ENCODE peak calls at places on chromosomes 11 and 22, in four cellular contexts. One of them, this sample, is unnamed.

GRCh38 chr11:134750619-134751018 is 338.6 kb upstream of the B3GAT1 start:
- DNase-seq in activated CD4-positive, alpha-beta T cell treated with anti-CD3 and anti-CD28 coated beads, Interleukin-2, amount 50 U/mL, for 1 hour: no peak
- DNase-seq in activated CD4-positive, CD25-positive, alpha-beta regulatory T cell: no peak
- DNase-seq in stimulated activated CD4-positive, alpha-beta T cell treated with anti-CD3 and anti-CD28 coated beads, Interleukin-15, amount 100 ng/mL, for 24 hours: no peak
- DNase-seq in this sample: no peak

GRCh38 chr22:28247114-28247513 is 328.1 kb upstream of the PITPNB start:
- DNase-seq in activated CD4-positive, alpha-beta T cell treated with anti-CD3 and anti-CD28 coated beads, Interleukin-2, amount 50 U/mL, for 1 hour: no peak
- DNase-seq in activated CD4-positive, CD25-positive, alpha-beta regulatory T cell: no peak
- DNase-seq in stimulated activated CD4-positive, alpha-beta T cell treated with anti-CD3 and anti-CD28 coated beads, Interleukin-15, amount 100 ng/mL, for 24 hours: no peak
- DNase-seq in this sample: no peak

GRCh38 chr11:124536520-124536919 is 6.9 kb downstream of the OR8B12 start:
- DNase-seq in activated CD4-positive, alpha-beta T cell treated with anti-CD3 and anti-CD28 coated beads, Interleukin-2, amount 50 U/mL, for 1 hour: no peak
- DNase-seq in activated CD4-positive, CD25-positive, alpha-beta regulatory T cell: no peak
- DNase-seq in stimulated activated CD4-positive, alpha-beta T cell treated with anti-CD3 and anti-CD28 coated beads, Interleukin-15, amount 100 ng/mL, for 24 hours: no peak
- DNase-seq in this sample: peak

GRCh38 chr11:911031-911889 is 650 bp upstream of the CHID1 start:
- DNase-seq in activated CD4-positive, alpha-beta T cell treated with anti-CD3 and anti-CD28 coated beads, Interleukin-2, amount 50 U/mL, for 1 hour: peak
- DNase-seq in activated CD4-positive, CD25-positive, alpha-beta regulatory T cell: no peak
- DNase-seq in stimulated activated CD4-positive, alpha-beta T cell treated with anti-CD3 and anti-CD28 coated beads, Interleukin-15, amount 100 ng/mL, for 24 hours: peak
- DNase-seq in this sample: no peak

GRCh38 chr22:50306753-50307749 is at the start of gene PLXNB2:
- DNase-seq in activated CD4-positive, alpha-beta T cell treated with anti-CD3 and anti-CD28 coated beads, Interleukin-2, amount 50 U/mL, for 1 hour: no peak
- DNase-seq in activated CD4-positive, CD25-positive, alpha-beta regulatory T cell: no peak
- DNase-seq in stimulated activated CD4-positive, alpha-beta T cell treated with anti-CD3 and anti-CD28 coated beads, Interleukin-15, amount 100 ng/mL, for 24 hours: peak
- DNase-seq in this sample: peak

GRCh38 chr11:72642815-72643511 is 31.3 kb downstream of the PDE2A start:
- DNase-seq in activated CD4-positive, alpha-beta T cell treated with anti-CD3 and anti-CD28 coated beads, Interleukin-2, amount 50 U/mL, for 1 hour: peak
- DNase-seq in activated CD4-positive, CD25-positive, alpha-beta regulatory T cell: peak
- DNase-seq in stimulated activated CD4-positive, alpha-beta T cell treated with anti-CD3 and anti-CD28 coated beads, Interleukin-15, amount 100 ng/mL, for 24 hours: peak
- DNase-seq in this sample: no peak

GRCh38 chr22:45212306-45212709 is 28.4 kb downstream of the KIAA0930 start:
- DNase-seq in activated CD4-positive, alpha-beta T cell treated with anti-CD3 and anti-CD28 coated beads, Interleukin-2, amount 50 U/mL, for 1 hour: no peak
- DNase-seq in activated CD4-positive, CD25-positive, alpha-beta regulatory T cell: no peak
- DNase-seq in stimulated activated CD4-positive, alpha-beta T cell treated with anti-CD3 and anti-CD28 coated beads, Interleukin-15, amount 100 ng/mL, for 24 hours: no peak
- DNase-seq in this sample: no peak

GRCh38 chr11:62909107-62909894 is 11.9 kb downstream of the CHRM1 start:
- DNase-seq in activated CD4-positive, alpha-beta T cell treated with anti-CD3 and anti-CD28 coated beads, Interleukin-2, amount 50 U/mL, for 1 hour: no peak
- DNase-seq in activated CD4-positive, CD25-positive, alpha-beta regulatory T cell: no peak
- DNase-seq in stimulated activated CD4-positive, alpha-beta T cell treated with anti-CD3 and anti-CD28 coated beads, Interleukin-15, amount 100 ng/mL, for 24 hours: peak
- DNase-seq in this sample: no peak

GRCh38 chr22:49269928-49270327 is 557.7 kb downstream of the BRD1 start:
- DNase-seq in activated CD4-positive, alpha-beta T cell treated with anti-CD3 and anti-CD28 coated beads, Interleukin-2, amount 50 U/mL, for 1 hour: no peak
- DNase-seq in activated CD4-positive, CD25-positive, alpha-beta regulatory T cell: no peak
- DNase-seq in stimulated activated CD4-positive, alpha-beta T cell treated with anti-CD3 and anti-CD28 coated beads, Interleukin-15, amount 100 ng/mL, for 24 hours: no peak
- DNase-seq in this sample: no peak